ENCODE peak calls at places on chromosomes 3 and 15, in seven cellular contexts. One of them, this sample, is unnamed.
A peak's percentile ranks its signal among the peaks of the same experiment; 100 is the strongest.

GRCh38 chr3:197154-197855 is 742 bp downstream of the CHL1 start:
- DNase-seq in putamen: no peak
- DNase-seq in retinal pigment epithelial cell: no peak
- DNase-seq in kidney: peak; percentile 84
- DNase-seq in brain microvascular endothelial cell: no peak
- DNase-seq in HTR-8/SVneo: no peak
- DNase-seq in choroid plexus epithelial cell: no peak
- DNase-seq in this sample: peak; percentile 64

GRCh38 chr15:70507772-70508351 is 255.5 kb downstream of the UACA start:
- DNase-seq in putamen: no peak
- DNase-seq in retinal pigment epithelial cell: peak; percentile 98
- DNase-seq in kidney: no peak
- DNase-seq in brain microvascular endothelial cell: peak; percentile 66
- DNase-seq in HTR-8/SVneo: peak; percentile 70
- DNase-seq in choroid plexus epithelial cell: peak; percentile 73
- DNase-seq in this sample: no peak

GRCh38 chr3:183513046-183513706 is 42.3 kb downstream of the KLHL6 start:
- DNase-seq in putamen: no peak
- DNase-seq in retinal pigment epithelial cell: no peak
- DNase-seq in kidney: no peak
- DNase-seq in brain microvascular endothelial cell: no peak
- DNase-seq in HTR-8/SVneo: no peak
- DNase-seq in choroid plexus epithelial cell: no peak
- DNase-seq in this sample: no peak

GRCh38 chr15:99981223-99981647 is 248.0 kb upstream of the LYSMD4 start:
- DNase-seq in putamen: no peak
- DNase-seq in retinal pigment epithelial cell: no peak
- DNase-seq in kidney: no peak
- DNase-seq in brain microvascular endothelial cell: no peak
- DNase-seq in HTR-8/SVneo: no peak
- DNase-seq in choroid plexus epithelial cell: no peak
- DNase-seq in this sample: peak; percentile 77

GRCh38 chr15:76073554-76073953 is 13.8 kb downstream of the TMEM266 start:
- DNase-seq in putamen: no peak
- DNase-seq in retinal pigment epithelial cell: no peak
- DNase-seq in kidney: no peak
- DNase-seq in brain microvascular endothelial cell: no peak
- DNase-seq in HTR-8/SVneo: no peak
- DNase-seq in choroid plexus epithelial cell: no peak
- DNase-seq in this sample: no peak

GRCh38 chr3:189038773-189039720 is 132.7 kb upstream of the TPRG1 start:
- DNase-seq in putamen: no peak
- DNase-seq in retinal pigment epithelial cell: no peak
- DNase-seq in kidney: no peak
- DNase-seq in brain microvascular endothelial cell: no peak
- DNase-seq in HTR-8/SVneo: no peak
- DNase-seq in choroid plexus epithelial cell: no peak
- DNase-seq in this sample: no peak

GRCh38 chr3:8094415-8094814 is 407.2 kb upstream of the LMCD1 start:
- DNase-seq in putamen: no peak
- DNase-seq in retinal pigment epithelial cell: no peak
- DNase-seq in kidney: no peak
- DNase-seq in brain microvascular endothelial cell: no peak
- DNase-seq in HTR-8/SVneo: no peak
- DNase-seq in choroid plexus epithelial cell: no peak
- DNase-seq in this sample: no peak

GRCh38 chr3:172104471-172105072 is 65.2 kb downstream of the FNDC3B start:
- DNase-seq in putamen: no peak
- DNase-seq in retinal pigment epithelial cell: peak; percentile 62
- DNase-seq in kidney: no peak
- DNase-seq in brain microvascular endothelial cell: peak; percentile 31
- DNase-seq in HTR-8/SVneo: no peak
- DNase-seq in choroid plexus epithelial cell: peak; percentile 63
- DNase-seq in this sample: peak; percentile 77

GRCh38 chr15:80404719-80405553 is 754 bp downstream of the ARNT2 start:
- DNase-seq in putamen: peak; percentile 77
- DNase-seq in retinal pigment epithelial cell: no peak
- DNase-seq in kidney: peak; percentile 86
- DNase-seq in brain microvascular endothelial cell: no peak
- DNase-seq in HTR-8/SVneo: peak; percentile 47
- DNase-seq in choroid plexus epithelial cell: no peak
- DNase-seq in this sample: peak; percentile 81